ENCODE peak calls at places on chromosome 9, in eight cellular contexts. O, D, Y, F, X, C, R and S are unnamed samples.

GRCh38 chr9:126758916-126759576 is 45.8 kb upstream of the ZBTB43 start:
- DNase-seq in O (no peak), D (no peak), Y (no peak), F (no peak), X (no peak), C (no peak), R (no peak), S (no peak)

GRCh38 chr9:128204858-128205257 is 1.7 kb downstream of the DNM1 start:
- DNase-seq in O (no peak), D (no peak), Y (no peak), F (no peak), X (no peak), C (no peak), R (no peak), S (no peak)

GRCh38 chr9:138006576-138007233 is 129.1 kb downstream of the CACNA1B start:
- DNase-seq in O (peak), D (no peak), Y (no peak), F (no peak), X (no peak), C (no peak), R (no peak), S (no peak)

GRCh38 chr9:134408939-134409737 is 82.9 kb downstream of the RXRA start:
- DNase-seq in O (no peak), D (no peak), Y (no peak), F (no peak), X (no peak), C (no peak), R (no peak), S (no peak)

GRCh38 chr9:81535542-81536241 is 153.7 kb downstream of the TLE1 start:
- DNase-seq in O (no peak), D (no peak), Y (peak), F (peak), X (no peak), C (no peak), R (no peak), S (no peak)

GRCh38 chr9:134768332-134769083 is 112.1 kb upstream of the FCN2 start:
- DNase-seq in O (no peak), D (no peak), Y (no peak), F (no peak), X (no peak), C (no peak), R (no peak), S (peak)

GRCh38 chr9:84932915-84933527 is 263.5 kb downstream of the NTRK2 start:
- DNase-seq in O (no peak), D (no peak), Y (no peak), F (peak), X (no peak), C (no peak), R (no peak), S (no peak)

GRCh38 chr9:125902224-125902623 is 155.1 kb downstream of the PBX3 start:
- DNase-seq in O (no peak), D (no peak), Y (no peak), F (no peak), X (no peak), C (no peak), R (no peak), S (no peak)

GRCh38 chr9:132646726-132647125 is 23.1 kb downstream of the DDX31 start:
- DNase-seq in O (no peak), D (no peak), Y (peak), F (no peak), X (no peak), C (no peak), R (no peak), S (no peak)

GRCh38 chr9:127163409-127163808 is 41.0 kb upstream of the ANGPTL2 start:
- DNase-seq in O (peak), D (no peak), Y (peak), F (peak), X (peak), C (no peak), R (no peak), S (no peak)

GRCh38 chr9:35341585-35341984 is 148.3 kb upstream of the RUSC2 start:
- DNase-seq in O (peak), D (peak), Y (peak), F (no peak), X (no peak), C (no peak), R (no peak), S (peak)

GRCh38 chr9:90956026-90956810 is 154.6 kb downstream of the SYK start:
- DNase-seq in O (no peak), D (no peak), Y (peak), F (no peak), X (no peak), C (no peak), R (no peak), S (no peak)

GRCh38 chr9:107190031-107190935 is 92.8 kb upstream of the RAD23B start:
- DNase-seq in O (no peak), D (peak), Y (peak), F (no peak), X (no peak), C (no peak), R (no peak), S (no peak)

GRCh38 chr9:125356032-125356431 is 94.4 kb downstream of the GAPVD1 start:
- DNase-seq in O (no peak), D (no peak), Y (no peak), F (no peak), X (no peak), C (no peak), R (no peak), S (no peak)

GRCh38 chr9:105413486-105414068 is 34.3 kb upstream of the FSD1L start:
- DNase-seq in O (no peak), D (peak), Y (peak), F (peak), X (peak), C (no peak), R (no peak), S (no peak)

GRCh38 chr9:107588393-107588792 is 98.8 kb upstream of the KLF4 start:
- DNase-seq in O (no peak), D (no peak), Y (no peak), F (no peak), X (peak), C (no peak), R (no peak), S (no peak)

GRCh38 chr9:20599195-20599594 is 23.1 kb downstream of the MLLT3 start:
- DNase-seq in O (no peak), D (no peak), Y (peak), F (no peak), X (no peak), C (no peak), R (no peak), S (no peak)

GRCh38 chr9:84266087-84266561 is 74.4 kb downstream of the SLC28A3 start:
- DNase-seq in O (no peak), D (no peak), Y (no peak), F (peak), X (peak), C (no peak), R (no peak), S (peak)

GRCh38 chr9:75147638-75148037 is 59.3 kb downstream of the OSTF1 start:
- DNase-seq in O (no peak), D (no peak), Y (peak), F (no peak), X (peak), C (no peak), R (no peak), S (no peak)

GRCh38 chr9:118091676-118092490 is 387.7 kb downstream of the TLR4 start:
- DNase-seq in O (no peak), D (no peak), Y (no peak), F (no peak), X (no peak), C (no peak), R (no peak), S (no peak)

GRCh38 chr9:2662496-2662895 is 40.9 kb downstream of the VLDLR start:
- DNase-seq in O (no peak), D (no peak), Y (no peak), F (peak), X (no peak), C (no peak), R (peak), S (peak)

GRCh38 chr9:19922476-19923118 is 133.8 kb upstream of the SLC24A2 start:
- DNase-seq in O (no peak), D (peak), Y (peak), F (peak), X (peak), C (no peak), R (peak), S (no peak)

GRCh38 chr9:87557996-87558395 is 60.3 kb downstream of the DAPK1 start:
- DNase-seq in O (no peak), D (peak), Y (no peak), F (no peak), X (no peak), C (no peak), R (no peak), S (peak)

GRCh38 chr9:81683704-81684103 is 5.6 kb downstream of the TLE1 start:
- DNase-seq in O (no peak), D (no peak), Y (no peak), F (no peak), X (no peak), C (no peak), R (no peak), S (no peak)

GRCh38 chr9:91899611-91900010 is 50.4 kb downstream of the ROR2 start:
- DNase-seq in O (no peak), D (no peak), Y (no peak), F (no peak), X (no peak), C (no peak), R (no peak), S (no peak)

GRCh38 chr9:74497750-74498615 is 848 bp downstream of the RORB start:
- DNase-seq in O (peak), D (peak), Y (no peak), F (peak), X (no peak), C (no peak), R (peak), S (no peak)

GRCh38 chr9:91359083-91359482 is 2.6 kb downstream of the AUH start:
- DNase-seq in O (no peak), D (no peak), Y (no peak), F (no peak), X (no peak), C (no peak), R (no peak), S (no peak)

GRCh38 chr9:134267305-134268265 is 58.7 kb upstream of the RXRA start:
- DNase-seq in O (no peak), D (peak), Y (no peak), F (no peak), X (no peak), C (no peak), R (no peak), S (no peak)

GRCh38 chr9:113056191-113057106 is at the start of gene ZFP37:
- DNase-seq in O (peak), D (peak), Y (peak), F (peak), X (peak), C (peak), R (peak), S (peak)

GRCh38 chr9:76136986-76137385 is 246.5 kb downstream of the PCSK5 start:
- DNase-seq in O (no peak), D (no peak), Y (peak), F (peak), X (peak), C (no peak), R (no peak), S (no peak)

GRCh38 chr9:14018061-14018460 is 295.9 kb downstream of the NFIB start:
- DNase-seq in O (no peak), D (no peak), Y (peak), F (peak), X (no peak), C (no peak), R (no peak), S (peak)

GRCh38 chr9:132991351-132992300 is 13.1 kb downstream of the GFI1B start:
- DNase-seq in O (peak), D (no peak), Y (no peak), F (no peak), X (no peak), C (no peak), R (no peak), S (no peak)

GRCh38 chr9:73091909-73092308 is 59.8 kb upstream of the ANXA1 start:
- DNase-seq in O (no peak), D (no peak), Y (no peak), F (no peak), X (peak), C (no peak), R (no peak), S (no peak)
- H3K27ac ChIP-seq in O (no peak), D (no peak), Y (no peak), F (peak), X (no peak), C (no peak), R (no peak), S (no peak)

GRCh38 chr9:121811140-121811539 is 159.7 kb downstream of the DAB2IP start:
- DNase-seq in O (no peak), D (no peak), Y (no peak), F (no peak), X (no peak), C (no peak), R (no peak), S (no peak)

GRCh38 chr9:121808781-121809180 is 157.3 kb downstream of the DAB2IP start:
- DNase-seq in O (no peak), D (no peak), Y (no peak), F (no peak), X (no peak), C (no peak), R (no peak), S (no peak)

GRCh38 chr9:121807918-121808278 is 156.5 kb downstream of the DAB2IP start:
- DNase-seq in O (no peak), D (no peak), Y (no peak), F (no peak), X (no peak), C (no peak), R (no peak), S (no peak)

GRCh38 chr9:121810489-121810888 is 159.1 kb downstream of the DAB2IP start:
- DNase-seq in O (no peak), D (no peak), Y (no peak), F (no peak), X (no peak), C (no peak), R (no peak), S (no peak)

GRCh38 chr9:121809356-121810050 is 158.1 kb downstream of the DAB2IP start:
- DNase-seq in O (no peak), D (no peak), Y (no peak), F (no peak), X (no peak), C (no peak), R (no peak), S (no peak)
- H3K27ac ChIP-seq in O (no peak), D (no peak), Y (no peak), F (no peak), X (no peak), C (no peak), R (no peak), S (no peak)

GRCh38 chr9:70362952-70363351 is 51.5 kb downstream of the KLF9 start:
- DNase-seq in O (no peak), D (no peak), Y (peak), F (no peak), X (no peak), C (no peak), R (no peak), S (no peak)
- H3K27ac ChIP-seq in O (no peak), D (no peak), Y (no peak), F (no peak), X (no peak), C (no peak), R (no peak), S (no peak)

DNA sequence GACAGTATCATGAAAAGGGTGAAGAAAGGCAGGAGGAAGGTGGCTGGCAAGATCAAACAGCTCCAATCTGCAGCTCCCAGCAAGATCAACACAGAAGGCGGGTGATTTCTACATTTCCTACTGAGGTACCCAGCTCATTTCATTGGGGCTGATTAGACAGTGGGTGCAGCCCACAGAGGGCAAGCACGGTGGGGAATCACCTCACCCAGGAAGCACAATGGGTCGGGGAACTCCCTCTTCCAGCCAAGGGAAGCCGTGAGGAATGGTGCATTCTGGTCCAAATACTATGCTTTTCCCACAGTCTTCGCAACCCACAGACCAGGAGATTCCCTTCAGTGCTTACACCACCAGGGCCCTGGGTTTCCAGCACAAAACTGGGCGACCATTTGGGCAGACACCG is 66.8 kb downstream of the CAMSAP1 start:
- DNase-seq in O (no peak), D (no peak), Y (no peak), F (no peak), X (no peak), C (no peak), R (no peak), S (no peak)
- H3K27ac ChIP-seq in O (no peak), D (no peak), Y (no peak), F (no peak), X (no peak), C (no peak), R (no peak), S (no peak)

DNA sequence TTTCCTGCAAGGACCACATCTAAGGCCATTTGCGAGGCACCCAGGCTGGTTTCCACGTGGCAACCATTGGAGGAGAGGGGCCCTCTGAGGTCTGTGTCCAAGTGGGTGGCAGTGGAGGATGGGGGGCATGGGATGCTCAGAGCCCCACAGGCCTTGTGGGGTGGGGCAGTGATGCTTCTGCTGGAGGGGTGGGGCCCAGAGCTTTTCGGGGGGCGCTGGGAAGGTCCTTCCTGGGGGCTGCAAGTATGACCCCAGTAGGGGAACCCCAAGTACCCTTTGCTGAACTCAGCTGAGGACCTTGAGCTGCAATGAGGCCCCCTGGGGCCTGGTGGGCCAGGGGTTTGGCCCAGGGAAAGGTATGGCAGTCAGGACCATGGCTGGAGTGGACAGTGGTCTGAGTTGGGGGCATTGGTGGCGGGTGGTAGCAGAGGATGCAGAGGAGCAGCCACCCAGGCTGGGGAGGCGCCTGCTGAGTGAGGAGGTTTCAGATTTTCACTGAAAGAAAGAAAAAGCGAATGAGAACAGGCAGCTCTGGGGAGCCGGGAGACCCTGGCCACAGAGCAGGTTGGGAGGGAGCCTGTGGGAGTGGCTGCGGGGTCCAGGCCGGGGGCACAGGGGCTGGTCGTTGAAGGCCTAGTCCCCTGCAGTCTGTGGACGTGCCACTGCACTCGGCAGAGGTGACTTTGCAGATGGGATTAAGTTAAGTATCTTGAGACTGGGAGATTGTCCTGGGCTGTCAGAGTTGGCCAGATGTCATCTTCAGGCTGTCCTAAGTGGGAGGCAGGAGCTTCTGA is 19.2 kb downstream of the WNK2 start:
- DNase-seq in O (no peak), D (no peak), Y (no peak), F (no peak), X (no peak), C (no peak), R (no peak), S (no peak)
- H3K27ac ChIP-seq in O (no peak), D (peak), Y (no peak), F (no peak), X (no peak), C (no peak), R (no peak), S (peak)